ENCODE peak calls at places on chromosomes 4 and X, in seven cellular contexts. One of them, this sample, is unnamed.

GRCh38 chr4:159608434-159608833 is 505.6 kb downstream of the RAPGEF2 start:
- DNase-seq in thoracic aorta: no peak
- DNase-seq in effector CD4-positive, alpha-beta T cell: no peak
- DNase-seq in T-helper 1 cell: no peak
- DNase-seq in left kidney: no peak
- DNase-seq in stimulated activated CD4-positive, alpha-beta T cell treated with anti-CD3 and anti-CD28 coated beads, Interleukin-12 subunit alpha, Interleukin-12 subunit beta, amount 100 ng/mL, for 24 hours: no peak
- DNase-seq in activated naive CD4-positive, alpha-beta T cell treated with anti-CD3 and anti-CD28 coated beads, Interleukin-2, amount 10 ng/mL, durations not matched to agents 7 days and 5 days: no peak
- DNase-seq in this sample: no peak

GRCh38 chr4:73984736-73985527 is 3.1 kb downstream of the PPBP start:
- DNase-seq in thoracic aorta: no peak
- DNase-seq in effector CD4-positive, alpha-beta T cell: no peak
- DNase-seq in T-helper 1 cell: no peak
- DNase-seq in left kidney: peak
- DNase-seq in stimulated activated CD4-positive, alpha-beta T cell treated with anti-CD3 and anti-CD28 coated beads, Interleukin-12 subunit alpha, Interleukin-12 subunit beta, amount 100 ng/mL, for 24 hours: no peak
- DNase-seq in activated naive CD4-positive, alpha-beta T cell treated with anti-CD3 and anti-CD28 coated beads, Interleukin-2, amount 10 ng/mL, durations not matched to agents 7 days and 5 days: no peak
- DNase-seq in this sample: no peak

GRCh38 chrX:44082829-44083228 is 109.6 kb upstream of the NDP start:
- DNase-seq in thoracic aorta: no peak
- DNase-seq in effector CD4-positive, alpha-beta T cell: no peak
- DNase-seq in T-helper 1 cell: no peak
- DNase-seq in left kidney: peak
- DNase-seq in stimulated activated CD4-positive, alpha-beta T cell treated with anti-CD3 and anti-CD28 coated beads, Interleukin-12 subunit alpha, Interleukin-12 subunit beta, amount 100 ng/mL, for 24 hours: no peak
- DNase-seq in activated naive CD4-positive, alpha-beta T cell treated with anti-CD3 and anti-CD28 coated beads, Interleukin-2, amount 10 ng/mL, durations not matched to agents 7 days and 5 days: no peak
- DNase-seq in this sample: no peak

GRCh38 chr4:10380695-10381094 is 76.5 kb downstream of the ZNF518B start:
- DNase-seq in thoracic aorta: no peak
- DNase-seq in effector CD4-positive, alpha-beta T cell: no peak
- DNase-seq in T-helper 1 cell: no peak
- DNase-seq in left kidney: no peak
- DNase-seq in stimulated activated CD4-positive, alpha-beta T cell treated with anti-CD3 and anti-CD28 coated beads, Interleukin-12 subunit alpha, Interleukin-12 subunit beta, amount 100 ng/mL, for 24 hours: no peak
- DNase-seq in activated naive CD4-positive, alpha-beta T cell treated with anti-CD3 and anti-CD28 coated beads, Interleukin-2, amount 10 ng/mL, durations not matched to agents 7 days and 5 days: no peak
- DNase-seq in this sample: no peak

GRCh38 chr4:7210818-7211217 is 18.5 kb downstream of the SORCS2 start:
- DNase-seq in thoracic aorta: no peak
- DNase-seq in effector CD4-positive, alpha-beta T cell: no peak
- DNase-seq in T-helper 1 cell: no peak
- DNase-seq in left kidney: no peak
- DNase-seq in stimulated activated CD4-positive, alpha-beta T cell treated with anti-CD3 and anti-CD28 coated beads, Interleukin-12 subunit alpha, Interleukin-12 subunit beta, amount 100 ng/mL, for 24 hours: no peak
- DNase-seq in activated naive CD4-positive, alpha-beta T cell treated with anti-CD3 and anti-CD28 coated beads, Interleukin-2, amount 10 ng/mL, durations not matched to agents 7 days and 5 days: no peak
- DNase-seq in this sample: no peak

GRCh38 chr4:54542540-54543041 is 115.2 kb upstream of the KIT start:
- DNase-seq in thoracic aorta: no peak
- DNase-seq in effector CD4-positive, alpha-beta T cell: no peak
- DNase-seq in T-helper 1 cell: no peak
- DNase-seq in left kidney: no peak
- DNase-seq in stimulated activated CD4-positive, alpha-beta T cell treated with anti-CD3 and anti-CD28 coated beads, Interleukin-12 subunit alpha, Interleukin-12 subunit beta, amount 100 ng/mL, for 24 hours: no peak
- DNase-seq in activated naive CD4-positive, alpha-beta T cell treated with anti-CD3 and anti-CD28 coated beads, Interleukin-2, amount 10 ng/mL, durations not matched to agents 7 days and 5 days: no peak
- DNase-seq in this sample: no peak

GRCh38 chrX:155779831-155780230 is 101.3 kb upstream of the VAMP7 start:
- DNase-seq in thoracic aorta: no peak
- DNase-seq in effector CD4-positive, alpha-beta T cell: no peak
- DNase-seq in T-helper 1 cell: no peak
- DNase-seq in left kidney: no peak
- DNase-seq in stimulated activated CD4-positive, alpha-beta T cell treated with anti-CD3 and anti-CD28 coated beads, Interleukin-12 subunit alpha, Interleukin-12 subunit beta, amount 100 ng/mL, for 24 hours: no peak
- DNase-seq in activated naive CD4-positive, alpha-beta T cell treated with anti-CD3 and anti-CD28 coated beads, Interleukin-2, amount 10 ng/mL, durations not matched to agents 7 days and 5 days: no peak
- DNase-seq in this sample: no peak

GRCh38 chr4:24089831-24090531 is 200.1 kb upstream of the PPARGC1A start:
- DNase-seq in thoracic aorta: no peak
- DNase-seq in effector CD4-positive, alpha-beta T cell: no peak
- DNase-seq in T-helper 1 cell: no peak
- DNase-seq in left kidney: peak
- DNase-seq in stimulated activated CD4-positive, alpha-beta T cell treated with anti-CD3 and anti-CD28 coated beads, Interleukin-12 subunit alpha, Interleukin-12 subunit beta, amount 100 ng/mL, for 24 hours: no peak
- DNase-seq in activated naive CD4-positive, alpha-beta T cell treated with anti-CD3 and anti-CD28 coated beads, Interleukin-2, amount 10 ng/mL, durations not matched to agents 7 days and 5 days: no peak
- DNase-seq in this sample: no peak

GRCh38 chr4:4856071-4857000 is 3.1 kb upstream of the MSX1 start:
- DNase-seq in thoracic aorta: no peak
- DNase-seq in effector CD4-positive, alpha-beta T cell: no peak
- DNase-seq in T-helper 1 cell: no peak
- DNase-seq in left kidney: peak
- DNase-seq in stimulated activated CD4-positive, alpha-beta T cell treated with anti-CD3 and anti-CD28 coated beads, Interleukin-12 subunit alpha, Interleukin-12 subunit beta, amount 100 ng/mL, for 24 hours: no peak
- DNase-seq in activated naive CD4-positive, alpha-beta T cell treated with anti-CD3 and anti-CD28 coated beads, Interleukin-2, amount 10 ng/mL, durations not matched to agents 7 days and 5 days: no peak
- DNase-seq in this sample: no peak

GRCh38 chr4:176436500-176436973 is 116.8 kb downstream of the SPCS3 start:
- DNase-seq in thoracic aorta: no peak
- DNase-seq in effector CD4-positive, alpha-beta T cell: no peak
- DNase-seq in T-helper 1 cell: no peak
- DNase-seq in left kidney: no peak
- DNase-seq in stimulated activated CD4-positive, alpha-beta T cell treated with anti-CD3 and anti-CD28 coated beads, Interleukin-12 subunit alpha, Interleukin-12 subunit beta, amount 100 ng/mL, for 24 hours: no peak
- DNase-seq in activated naive CD4-positive, alpha-beta T cell treated with anti-CD3 and anti-CD28 coated beads, Interleukin-2, amount 10 ng/mL, durations not matched to agents 7 days and 5 days: no peak
- DNase-seq in this sample: no peak

GRCh38 chr4:181566490-181566889 is 676.7 kb upstream of the TENM3 start:
- DNase-seq in thoracic aorta: no peak
- DNase-seq in effector CD4-positive, alpha-beta T cell: no peak
- DNase-seq in T-helper 1 cell: no peak
- DNase-seq in left kidney: peak
- DNase-seq in stimulated activated CD4-positive, alpha-beta T cell treated with anti-CD3 and anti-CD28 coated beads, Interleukin-12 subunit alpha, Interleukin-12 subunit beta, amount 100 ng/mL, for 24 hours: no peak
- DNase-seq in activated naive CD4-positive, alpha-beta T cell treated with anti-CD3 and anti-CD28 coated beads, Interleukin-2, amount 10 ng/mL, durations not matched to agents 7 days and 5 days: no peak
- DNase-seq in this sample: no peak

GRCh38 chr4:77818077-77818666 is 996 bp downstream of the CNOT6L start:
- DNase-seq in thoracic aorta: peak
- DNase-seq in effector CD4-positive, alpha-beta T cell: peak
- DNase-seq in T-helper 1 cell: peak
- DNase-seq in left kidney: peak
- DNase-seq in stimulated activated CD4-positive, alpha-beta T cell treated with anti-CD3 and anti-CD28 coated beads, Interleukin-12 subunit alpha, Interleukin-12 subunit beta, amount 100 ng/mL, for 24 hours: no peak
- DNase-seq in activated naive CD4-positive, alpha-beta T cell treated with anti-CD3 and anti-CD28 coated beads, Interleukin-2, amount 10 ng/mL, durations not matched to agents 7 days and 5 days: peak
- DNase-seq in this sample: peak

GRCh38 chrX:56947695-56948094 is 47.6 kb downstream of the SPIN3 start:
- DNase-seq in thoracic aorta: no peak
- DNase-seq in effector CD4-positive, alpha-beta T cell: no peak
- DNase-seq in T-helper 1 cell: no peak
- DNase-seq in left kidney: no peak
- DNase-seq in stimulated activated CD4-positive, alpha-beta T cell treated with anti-CD3 and anti-CD28 coated beads, Interleukin-12 subunit alpha, Interleukin-12 subunit beta, amount 100 ng/mL, for 24 hours: no peak
- DNase-seq in activated naive CD4-positive, alpha-beta T cell treated with anti-CD3 and anti-CD28 coated beads, Interleukin-2, amount 10 ng/mL, durations not matched to agents 7 days and 5 days: no peak
- DNase-seq in this sample: no peak

GRCh38 chr4:8247047-8247930 is 22.3 kb upstream of the HTRA3 start:
- DNase-seq in thoracic aorta: no peak
- DNase-seq in effector CD4-positive, alpha-beta T cell: no peak
- DNase-seq in T-helper 1 cell: no peak
- DNase-seq in left kidney: no peak
- DNase-seq in stimulated activated CD4-positive, alpha-beta T cell treated with anti-CD3 and anti-CD28 coated beads, Interleukin-12 subunit alpha, Interleukin-12 subunit beta, amount 100 ng/mL, for 24 hours: no peak
- DNase-seq in activated naive CD4-positive, alpha-beta T cell treated with anti-CD3 and anti-CD28 coated beads, Interleukin-2, amount 10 ng/mL, durations not matched to agents 7 days and 5 days: no peak
- DNase-seq in this sample: no peak

GRCh38 chrX:76454456-76454927 is 27.0 kb downstream of the MAGEE1 start:
- DNase-seq in thoracic aorta: no peak
- DNase-seq in effector CD4-positive, alpha-beta T cell: no peak
- DNase-seq in T-helper 1 cell: no peak
- DNase-seq in left kidney: peak
- DNase-seq in stimulated activated CD4-positive, alpha-beta T cell treated with anti-CD3 and anti-CD28 coated beads, Interleukin-12 subunit alpha, Interleukin-12 subunit beta, amount 100 ng/mL, for 24 hours: no peak
- DNase-seq in activated naive CD4-positive, alpha-beta T cell treated with anti-CD3 and anti-CD28 coated beads, Interleukin-2, amount 10 ng/mL, durations not matched to agents 7 days and 5 days: no peak
- DNase-seq in this sample: peak